ENCODE peak calls at places on chromosomes 16 and 17, in seven cellular contexts. One of them, this sample, is unnamed.

GRCh38 chr16:87002717-87003413 is 314.3 kb downstream of the C16orf95 start:
- DNase-seq in heart left ventricle: no peak
- DNase-seq in SJCRH30: peak; percentile 53
- DNase-seq in cardiac muscle cell: peak; percentile 75
- DNase-seq in lower lobe of right lung: no peak
- DNase-seq in heart right ventricle: no peak
- DNase-seq in tibial nerve: peak; percentile 25
- DNase-seq in this sample: no peak

GRCh38 chr17:50893183-50893993 is 27.2 kb upstream of the TOB1 start:
- DNase-seq in heart right ventricle: no peak
- DNase-seq in cardiac muscle cell: peak; percentile 87
- DNase-seq in SJCRH30: no peak
- DNase-seq in heart left ventricle: peak; percentile 44
- DNase-seq in lower lobe of right lung: no peak
- DNase-seq in tibial nerve: peak; percentile 53
- DNase-seq in this sample: peak; percentile 59

GRCh38 chr17:3730881-3731429 is 7.3 kb downstream of the HASPIN start:
- DNase-seq in tibial nerve: no peak
- DNase-seq in cardiac muscle cell: peak; percentile 72
- DNase-seq in heart right ventricle: no peak
- DNase-seq in SJCRH30: no peak
- DNase-seq in lower lobe of right lung: no peak
- DNase-seq in heart left ventricle: no peak
- DNase-seq in this sample: no peak

GRCh38 chr16:75420987-75421819 is 12.1 kb downstream of the CFDP1 start:
- DNase-seq in lower lobe of right lung: peak; percentile 84
- DNase-seq in tibial nerve: peak; percentile 30
- DNase-seq in SJCRH30: peak; percentile 65
- DNase-seq in heart left ventricle: peak; percentile 92
- DNase-seq in cardiac muscle cell: peak; percentile 85
- DNase-seq in heart right ventricle: peak; percentile 82
- DNase-seq in this sample: peak; percentile 62

GRCh38 chr16:29915590-29916247 is 10.3 kb downstream of the KCTD13 start:
- DNase-seq in heart left ventricle: no peak
- DNase-seq in cardiac muscle cell: peak; percentile 57
- DNase-seq in SJCRH30: no peak
- DNase-seq in heart right ventricle: no peak
- DNase-seq in lower lobe of right lung: no peak
- DNase-seq in tibial nerve: no peak
- DNase-seq in this sample: no peak

GRCh38 chr16:48558269-48558915 is 51.6 kb downstream of the N4BP1 start:
- DNase-seq in cardiac muscle cell: peak; percentile 82
- DNase-seq in SJCRH30: no peak
- DNase-seq in heart right ventricle: no peak
- DNase-seq in tibial nerve: no peak
- DNase-seq in heart left ventricle: no peak
- DNase-seq in lower lobe of right lung: no peak
- DNase-seq in this sample: no peak

GRCh38 chr17:6255331-6255730 is 179.6 kb downstream of the AIPL1 start:
- DNase-seq in heart left ventricle: no peak
- DNase-seq in cardiac muscle cell: no peak
- DNase-seq in lower lobe of right lung: no peak
- DNase-seq in heart right ventricle: no peak
- DNase-seq in SJCRH30: no peak
- DNase-seq in tibial nerve: no peak
- DNase-seq in this sample: no peak

GRCh38 chr17:42817866-42818265 is 6.2 kb downstream of the BECN1 start:
- DNase-seq in lower lobe of right lung: no peak
- DNase-seq in cardiac muscle cell: no peak
- DNase-seq in SJCRH30: no peak
- DNase-seq in heart right ventricle: no peak
- DNase-seq in heart left ventricle: no peak
- DNase-seq in tibial nerve: no peak
- DNase-seq in this sample: no peak

GRCh38 chr16:64468515-64469090 is 653.3 kb downstream of the CDH11 start:
- DNase-seq in heart left ventricle: no peak
- DNase-seq in cardiac muscle cell: no peak
- DNase-seq in heart right ventricle: no peak
- DNase-seq in lower lobe of right lung: no peak
- DNase-seq in tibial nerve: no peak
- DNase-seq in SJCRH30: no peak
- DNase-seq in this sample: no peak

GRCh38 chr16:17972460-17972943 is 364.0 kb downstream of the NPIPA8 start:
- DNase-seq in SJCRH30: no peak
- DNase-seq in tibial nerve: no peak
- DNase-seq in heart right ventricle: no peak
- DNase-seq in heart left ventricle: no peak
- DNase-seq in cardiac muscle cell: no peak
- DNase-seq in lower lobe of right lung: no peak
- DNase-seq in this sample: no peak

GRCh38 chr17:10081571-10082169 is 116.7 kb downstream of the GAS7 start:
- DNase-seq in heart left ventricle: no peak
- DNase-seq in heart right ventricle: no peak
- DNase-seq in lower lobe of right lung: no peak
- DNase-seq in SJCRH30: no peak
- DNase-seq in tibial nerve: no peak
- DNase-seq in cardiac muscle cell: no peak
- DNase-seq in this sample: no peak

GRCh38 chr17:39235555-39236221 is 9.9 kb upstream of the STAC2 start:
- DNase-seq in cardiac muscle cell: peak; percentile 64
- DNase-seq in SJCRH30: peak; percentile 62
- DNase-seq in tibial nerve: no peak
- DNase-seq in lower lobe of right lung: no peak
- DNase-seq in heart right ventricle: no peak
- DNase-seq in heart left ventricle: no peak
- DNase-seq in this sample: no peak

GRCh38 chr17:59287452-59287851 is 44.0 kb upstream of the YPEL2 start:
- DNase-seq in heart right ventricle: no peak
- DNase-seq in SJCRH30: no peak
- DNase-seq in cardiac muscle cell: peak; percentile 22
- DNase-seq in tibial nerve: peak; percentile 13
- DNase-seq in lower lobe of right lung: no peak
- DNase-seq in heart left ventricle: no peak
- DNase-seq in this sample: no peak

GRCh38 chr17:59296190-59296589 is 35.3 kb upstream of the YPEL2 start:
- DNase-seq in lower lobe of right lung: no peak
- DNase-seq in SJCRH30: no peak
- DNase-seq in cardiac muscle cell: no peak
- DNase-seq in heart left ventricle: no peak
- DNase-seq in heart right ventricle: no peak
- DNase-seq in tibial nerve: no peak
- DNase-seq in this sample: no peak

GRCh38 chr17:59287887-59288286 is 43.6 kb upstream of the YPEL2 start:
- DNase-seq in lower lobe of right lung: no peak
- DNase-seq in heart right ventricle: no peak
- DNase-seq in heart left ventricle: no peak
- DNase-seq in tibial nerve: no peak
- DNase-seq in cardiac muscle cell: no peak
- DNase-seq in SJCRH30: no peak
- DNase-seq in this sample: no peak

DNA sequence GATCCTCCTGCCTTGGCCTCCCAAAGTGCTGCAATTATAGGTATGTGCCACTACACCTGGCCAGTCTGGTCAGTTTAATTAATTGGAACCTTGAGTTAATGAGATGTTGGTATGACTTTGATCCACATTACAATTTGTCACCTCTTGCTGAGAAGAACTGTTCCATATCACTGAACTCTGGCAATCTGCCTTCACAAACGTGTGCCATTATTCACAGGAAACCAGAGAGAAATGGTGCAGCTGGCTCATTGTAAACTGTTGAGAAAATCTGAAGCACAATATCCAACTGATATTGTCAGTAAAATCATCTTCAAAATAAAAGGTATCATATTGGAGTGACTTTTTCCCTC is 39.3 kb upstream of the YPEL2 start:
- DNase-seq in cardiac muscle cell: no peak
- DNase-seq in lower lobe of right lung: no peak
- DNase-seq in tibial nerve: no peak
- DNase-seq in heart right ventricle: no peak
- DNase-seq in heart left ventricle: no peak
- DNase-seq in SJCRH30: no peak
- DNase-seq in this sample: no peak
- H3K4me1 ChIP-seq in cardiac muscle cell: peaks cover 13% of the 10 kb centered on the region
- H3K4me1 ChIP-seq in lower lobe of right lung: peaks cover 12% of the 10 kb centered on the region
- H3K4me1 ChIP-seq in tibial nerve: no peaks in the 10 kb centered on the region
- H3K4me1 ChIP-seq in heart right ventricle: peaks cover 6% of the 10 kb centered on the region
- H3K4me1 ChIP-seq in heart left ventricle: peaks cover 3% of the 10 kb centered on the region
- H3K4me1 ChIP-seq in SJCRH30: no peaks in the 10 kb centered on the region
- H3K4me1 ChIP-seq in this sample: peaks cover 4% of the 10 kb centered on the region

GRCh38 chr16:4945560-4946502 is 8.9 kb upstream of the PPL start:
- DNase-seq in cardiac muscle cell: no peak
- DNase-seq in heart right ventricle: peak; percentile 33
- DNase-seq in tibial nerve: peak; percentile 41
- DNase-seq in SJCRH30: peak; percentile 54
- DNase-seq in lower lobe of right lung: peak; percentile 67
- DNase-seq in heart left ventricle: peak; percentile 49
- DNase-seq in this sample: peak; percentile 56

GRCh38 chr16:4944333-4945281 is 7.7 kb upstream of the PPL start:
- DNase-seq in heart right ventricle: peak; percentile 86
- DNase-seq in SJCRH30: peak; percentile 98
- DNase-seq in cardiac muscle cell: peak; percentile 99
- DNase-seq in lower lobe of right lung: peak; percentile 91
- DNase-seq in tibial nerve: peak; percentile 87
- DNase-seq in heart left ventricle: peak; percentile 89
- DNase-seq in this sample: peak; percentile 92

GRCh38 chr16:4938683-4939030 is 1.7 kb upstream of the PPL start:
- DNase-seq in cardiac muscle cell: peak; percentile 42
- DNase-seq in heart left ventricle: no peak
- DNase-seq in SJCRH30: no peak
- DNase-seq in heart right ventricle: no peak
- DNase-seq in lower lobe of right lung: no peak
- DNase-seq in tibial nerve: no peak
- DNase-seq in this sample: no peak

GRCh38 chr16:4940719-4941118 is 3.8 kb upstream of the PPL start:
- DNase-seq in heart right ventricle: no peak
- DNase-seq in lower lobe of right lung: no peak
- DNase-seq in heart left ventricle: no peak
- DNase-seq in SJCRH30: no peak
- DNase-seq in tibial nerve: no peak
- DNase-seq in cardiac muscle cell: no peak
- DNase-seq in this sample: no peak

DNA sequence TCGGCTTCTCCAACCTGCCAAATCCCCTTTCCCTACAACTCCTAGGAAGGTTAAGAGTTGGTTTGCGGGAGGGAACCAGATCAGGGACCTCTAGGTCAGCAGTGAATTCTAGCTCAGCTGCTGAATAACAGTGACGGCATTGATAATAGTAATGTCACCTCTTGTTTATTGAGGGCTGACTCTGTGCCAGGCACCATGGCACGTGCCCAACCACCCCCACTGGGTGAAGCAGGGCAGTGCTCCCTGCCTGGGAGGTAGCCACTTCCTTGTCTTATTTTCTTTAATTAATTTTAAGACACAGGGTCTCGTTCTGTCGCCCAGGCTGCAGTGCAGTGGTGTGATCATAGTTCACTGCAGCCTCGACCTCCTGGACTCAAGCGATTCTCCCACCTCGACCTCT is 5.5 kb upstream of the PPL start:
- DNase-seq in heart left ventricle: no peak
- DNase-seq in lower lobe of right lung: no peak
- DNase-seq in heart right ventricle: no peak
- DNase-seq in SJCRH30: no peak
- DNase-seq in tibial nerve: no peak
- DNase-seq in cardiac muscle cell: no peak
- DNase-seq in this sample: no peak
- H3K4me1 ChIP-seq in heart left ventricle: peaks cover 33% of the 10 kb centered on the region
- H3K4me1 ChIP-seq in lower lobe of right lung: peaks cover 44% of the 10 kb centered on the region
- H3K4me1 ChIP-seq in heart right ventricle: peaks cover 36% of the 10 kb centered on the region
- H3K4me1 ChIP-seq in SJCRH30: peaks cover 42% of the 10 kb centered on the region
- H3K4me1 ChIP-seq in tibial nerve: peaks cover 31% of the 10 kb centered on the region
- H3K4me1 ChIP-seq in cardiac muscle cell: peaks cover 7% of the 10 kb centered on the region
- H3K4me1 ChIP-seq in this sample: peaks cover 16% of the 10 kb centered on the region

DNA sequence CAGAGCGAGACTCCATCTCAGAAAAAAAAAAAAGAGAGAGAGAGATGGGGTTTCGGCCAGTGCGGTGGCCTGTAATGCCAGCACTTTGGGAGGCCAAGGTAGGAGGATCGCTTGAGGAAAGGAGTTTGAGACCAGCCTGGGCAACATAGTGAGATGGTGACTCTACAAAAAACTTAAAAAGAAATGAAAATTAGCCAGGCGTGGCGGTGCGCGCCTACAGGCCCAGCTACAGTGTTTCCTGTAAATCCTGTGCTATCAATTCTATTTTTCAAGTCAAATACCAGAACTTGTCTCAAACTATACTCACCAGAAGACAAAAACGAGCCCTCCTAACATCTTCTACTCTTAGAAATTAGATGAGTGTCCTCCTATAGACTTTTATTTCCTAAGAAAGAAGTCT is 19.3 kb downstream of the UBE2O start:
- DNase-seq in SJCRH30: no peak
- DNase-seq in cardiac muscle cell: no peak
- DNase-seq in heart right ventricle: no peak
- DNase-seq in tibial nerve: no peak
- DNase-seq in heart left ventricle: no peak
- DNase-seq in lower lobe of right lung: no peak
- DNase-seq in this sample: no peak
- H3K4me1 ChIP-seq in SJCRH30: no peaks in the 10 kb centered on the region
- H3K4me1 ChIP-seq in cardiac muscle cell: peaks cover 11% of the 10 kb centered on the region
- H3K4me1 ChIP-seq in heart right ventricle: peaks cover 66% of the 10 kb centered on the region
- H3K4me1 ChIP-seq in tibial nerve: no peaks in the 10 kb centered on the region
- H3K4me1 ChIP-seq in heart left ventricle: peaks cover 49% of the 10 kb centered on the region
- H3K4me1 ChIP-seq in lower lobe of right lung: peaks cover 7% of the 10 kb centered on the region
- H3K4me1 ChIP-seq in this sample: no peaks in the 10 kb centered on the region

DNA sequence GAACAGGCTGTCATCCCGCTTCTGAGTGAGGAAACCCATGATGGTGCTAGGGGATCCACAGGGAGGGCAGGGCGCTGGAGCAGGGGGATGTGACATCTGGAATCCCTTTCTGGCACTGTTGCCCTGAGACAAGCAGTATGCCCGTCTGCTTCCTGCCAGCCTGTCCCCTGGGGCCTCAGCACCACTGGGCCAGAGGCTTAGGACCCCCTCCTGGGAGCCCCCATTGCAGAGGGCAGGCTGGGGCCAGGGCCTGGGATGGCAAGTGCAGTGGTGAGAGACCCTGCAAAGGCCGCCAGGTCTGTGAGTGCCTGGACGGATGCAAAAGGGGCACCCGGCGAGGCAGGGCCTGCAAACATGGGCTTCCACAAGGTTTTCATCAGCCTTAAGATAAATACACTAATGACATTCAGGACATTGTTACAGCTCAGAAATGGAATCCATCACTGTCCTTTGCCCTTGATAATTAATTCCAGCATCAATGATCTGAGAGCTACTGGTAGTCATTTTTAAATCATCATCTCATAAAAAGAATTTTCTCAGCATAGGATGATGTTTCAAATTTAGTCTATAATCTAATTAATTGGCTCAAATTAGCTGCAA is 51.6 kb downstream of the PRMT7 start:
- DNase-seq in heart left ventricle: no peak
- DNase-seq in SJCRH30: no peak
- DNase-seq in cardiac muscle cell: no peak
- DNase-seq in tibial nerve: no peak
- DNase-seq in lower lobe of right lung: no peak
- DNase-seq in heart right ventricle: no peak
- DNase-seq in this sample: no peak
- H3K4me1 ChIP-seq in heart left ventricle: peaks cover 4% of the 10 kb centered on the region
- H3K4me1 ChIP-seq in SJCRH30: peaks cover 3% of the 10 kb centered on the region
- H3K4me1 ChIP-seq in cardiac muscle cell: no peaks in the 10 kb centered on the region
- H3K4me1 ChIP-seq in tibial nerve: peaks cover 8% of the 10 kb centered on the region
- H3K4me1 ChIP-seq in lower lobe of right lung: peaks cover 32% of the 10 kb centered on the region
- H3K4me1 ChIP-seq in heart right ventricle: no peaks in the 10 kb centered on the region
- H3K4me1 ChIP-seq in this sample: no peaks in the 10 kb centered on the region

This sample was measured in pancreas.